ENCODE peak calls at places on chromosome 18, in six cellular contexts. Q, B, Y, J, T and K are unnamed samples.

GRCh38 chr18:53864758-53865157 is 359.7 kb downstream of the MBD2 start:
- DNase-seq in Q (no peak), B (no peak), Y (no peak), J (no peak), T (no peak), K (no peak)

GRCh38 chr18:10973579-10974260 is 175.6 kb downstream of the PIEZO2 start:
- DNase-seq in Q (no peak), B (no peak), Y (no peak), J (no peak), T (peak; percentile 15), K (no peak)

GRCh38 chr18:30658306-30658705 is 384.2 kb downstream of the DSC3 start:
- DNase-seq in Q (no peak), B (no peak), Y (no peak), J (no peak), T (no peak), K (no peak)

GRCh38 chr18:58025205-58025604 is 18.8 kb upstream of the NEDD4L start:
- DNase-seq in Q (no peak), B (no peak), Y (no peak), J (no peak), T (no peak), K (no peak)

GRCh38 chr18:79685281-79685680 is 5.7 kb downstream of the CTDP1 start:
- DNase-seq in Q (no peak), B (peak; percentile 56), Y (no peak), J (no peak), T (no peak), K (no peak)

GRCh38 chr18:58183226-58183625 is 139.2 kb downstream of the NEDD4L start:
- DNase-seq in Q (no peak), B (peak; percentile 66), Y (peak; percentile 78), J (no peak), T (no peak), K (no peak)

GRCh38 chr18:70072678-70073077 is 125.0 kb upstream of the CD226 start:
- DNase-seq in Q (no peak), B (no peak), Y (no peak), J (peak; percentile 15), T (no peak), K (no peak)

GRCh38 chr18:45627204-45627526 is 11.9 kb downstream of the SLC14A2 start:
- DNase-seq in Q (no peak), B (no peak), Y (no peak), J (no peak), T (no peak), K (no peak)

GRCh38 chr18:50193796-50194622 is 938 bp downstream of the MYO5B start:
- DNase-seq in Q (no peak), B (no peak), Y (no peak), J (no peak), T (no peak), K (no peak)

GRCh38 chr18:11260963-11261441 is 111.6 kb upstream of the PIEZO2 start:
- DNase-seq in Q (no peak), B (no peak), Y (peak; percentile 45), J (no peak), T (no peak), K (no peak)

GRCh38 chr18:63617049-63617995 is 26.7 kb downstream of the SERPINB4 start:
- DNase-seq in Q (no peak), B (no peak), Y (no peak), J (peak; percentile 70), T (no peak), K (no peak)

GRCh38 chr18:68925268-68925667 is 127.4 kb downstream of the CCDC102B start:
- DNase-seq in Q (no peak), B (no peak), Y (no peak), J (no peak), T (no peak), K (no peak)

GRCh38 chr18:70047931-70048603 is 100.4 kb upstream of the CD226 start:
- DNase-seq in Q (no peak), B (no peak), Y (no peak), J (no peak), T (peak; percentile 36), K (no peak)

GRCh38 chr18:36471393-36471792 is 173.9 kb downstream of the FHOD3 start:
- DNase-seq in Q (no peak), B (no peak), Y (no peak), J (no peak), T (no peak), K (no peak)

GRCh38 chr18:21117385-21118135 is 5.9 kb upstream of the ROCK1 start:
- DNase-seq in Q (no peak), B (no peak), Y (no peak), J (no peak), T (no peak), K (no peak)

GRCh38 chr18:26185267-26185666 is 41.0 kb upstream of the TAF4B start:
- DNase-seq in Q (no peak), B (no peak), Y (no peak), J (no peak), T (peak; percentile 19), K (no peak)

GRCh38 chr18:55861266-55861665 is 273.3 kb upstream of the TCF4 start:
- DNase-seq in Q (no peak), B (no peak), Y (no peak), J (no peak), T (no peak), K (no peak)

GRCh38 chr18:78900938-78901909 is 78.4 kb upstream of the SALL3 start:
- DNase-seq in Q (no peak), B (peak; percentile 68), Y (no peak), J (no peak), T (no peak), K (no peak)

GRCh38 chr18:9949861-9950260 is 36.0 kb downstream of the VAPA start:
- DNase-seq in Q (no peak), B (no peak), Y (no peak), J (no peak), T (no peak), K (no peak)

GRCh38 chr18:76564117-76564516 is 69.1 kb upstream of the ZNF516 start:
- DNase-seq in Q (no peak), B (no peak), Y (no peak), J (no peak), T (peak; percentile 85), K (no peak)

GRCh38 chr18:12248926-12249720 is 5.0 kb upstream of the CIDEA start:
- DNase-seq in Q (no peak), B (peak; percentile 21), Y (no peak), J (no peak), T (no peak), K (no peak)

GRCh38 chr18:5424903-5425302 is 118.9 kb downstream of the EPB41L3 start:
- DNase-seq in Q (no peak), B (no peak), Y (no peak), J (no peak), T (no peak), K (no peak)

GRCh38 chr18:2704541-2704940 is 49.0 kb downstream of the SMCHD1 start:
- DNase-seq in Q (no peak), B (no peak), Y (no peak), J (no peak), T (no peak), K (no peak)

GRCh38 chr18:54147439-54147838 is 77.0 kb downstream of the MBD2 start:
- DNase-seq in Q (no peak), B (no peak), Y (no peak), J (no peak), T (no peak), K (no peak)

GRCh38 chr18:9825571-9826073 is 60.2 kb upstream of the TXNDC2 start:
- DNase-seq in Q (no peak), B (peak; percentile 43), Y (no peak), J (no peak), T (peak; percentile 72), K (no peak)

GRCh38 chr18:53850918-53851317 is 373.6 kb downstream of the MBD2 start:
- DNase-seq in Q (no peak), B (no peak), Y (no peak), J (no peak), T (no peak), K (no peak)

GRCh38 chr18:64095056-64095455 is 53.8 kb downstream of the LINC00305 start:
- DNase-seq in Q (no peak), B (no peak), Y (no peak), J (no peak), T (no peak), K (no peak)

GRCh38 chr18:38698108-38698507 is 1132.5 kb upstream of the CELF4 start:
- DNase-seq in Q (no peak), B (no peak), Y (no peak), J (no peak), T (no peak), K (no peak)

GRCh38 chr18:22098563-22098989 is 70.8 kb upstream of the GATA6 start:
- DNase-seq in Q (no peak), B (no peak), Y (no peak), J (no peak), T (no peak), K (no peak)

GRCh38 chr18:50586710-50587109 is 26.8 kb downstream of the MAPK4 start:
- DNase-seq in Q (no peak), B (no peak), Y (no peak), J (no peak), T (no peak), K (no peak)

GRCh38 chr18:49074505-49074904 is 123.7 kb upstream of the SMAD7 start:
- DNase-seq in Q (no peak), B (no peak), Y (no peak), J (no peak), T (no peak), K (no peak)

GRCh38 chr18:48754993-48755473 is 195.7 kb downstream of the SMAD7 start:
- DNase-seq in Q (no peak), B (no peak), Y (no peak), J (no peak), T (no peak), K (no peak)

GRCh38 chr18:35588995-35589394 is 7.5 kb downstream of the GALNT1 start:
- DNase-seq in Q (no peak), B (no peak), Y (no peak), J (no peak), T (no peak), K (no peak)

GRCh38 chr18:55479656-55480420 is 108.2 kb downstream of the TCF4 start:
- DNase-seq in Q (no peak), B (no peak), Y (no peak), J (no peak), T (no peak), K (no peak)